ENCODE peak calls at places on chromosome 3, in four cellular contexts. G is neural crest cell, J is activated T-helper 1 cell treated with Interleukin-2 at 50 U/mL for 16 hours, Q is Caki2. R is an unnamed sample.

GRCh38 chr3:161854232-161854771 is 357.7 kb downstream of the OTOL1 start:
- DNase-seq in G (peak; percentile 26), J (no peak), Q (peak; percentile 98), R (peak; percentile 35)

GRCh38 chr3:96869316-96869715 is 54.9 kb downstream of the EPHA6 start:
- DNase-seq in G (no peak), J (no peak), Q (no peak), R (no peak)

GRCh38 chr3:66386925-66387650 is 113.7 kb downstream of the LRIG1 start:
- DNase-seq in G (peak; percentile 31), J (no peak), Q (no peak), R (no peak)

GRCh38 chr3:70071138-70071537 is 71.6 kb downstream of the SAMMSON start:
- DNase-seq in G (no peak), J (no peak), Q (no peak), R (no peak)

GRCh38 chr3:6204891-6205290 is 656.0 kb upstream of the GRM7 start:
- DNase-seq in G (no peak), J (no peak), Q (no peak), R (no peak)

GRCh38 chr3:183844606-183845005 is 19.2 kb upstream of the MAP6D1 start:
- DNase-seq in G (no peak), J (no peak), Q (no peak), R (no peak)

GRCh38 chr3:124826703-124827102 is 60.5 kb downstream of the ITGB5 start:
- DNase-seq in G (no peak), J (no peak), Q (no peak), R (no peak)

GRCh38 chr3:101803152-101803782 is 24.3 kb downstream of the NXPE3 start:
- DNase-seq in G (peak; percentile 34), J (no peak), Q (no peak), R (peak; percentile 42)

GRCh38 chr3:27022096-27022761 is 347.0 kb downstream of the NEK10 start:
- DNase-seq in G (no peak), J (no peak), Q (no peak), R (no peak)

GRCh38 chr3:192651854-192652510 is 75.4 kb downstream of the FGF12 start:
- DNase-seq in G (no peak), J (no peak), Q (no peak), R (no peak)

GRCh38 chr3:114437897-114438296 is 144.1 kb downstream of the TIGIT start:
- DNase-seq in G (no peak), J (no peak), Q (no peak), R (no peak)

GRCh38 chr3:130950124-130950523 is 56.2 kb downstream of the ATP2C1 start:
- DNase-seq in G (no peak), J (no peak), Q (no peak), R (no peak)

GRCh38 chr3:22922317-22922716 is 280.8 kb upstream of the UBE2E2 start:
- DNase-seq in G (no peak), J (no peak), Q (peak; percentile 15), R (no peak)

GRCh38 chr3:172012775-172013174 is 26.6 kb upstream of the FNDC3B start:
- DNase-seq in G (no peak), J (no peak), Q (no peak), R (no peak)

GRCh38 chr3:72041531-72041930 is 256.6 kb upstream of the PROK2 start:
- DNase-seq in G (no peak), J (no peak), Q (no peak), R (no peak)

GRCh38 chr3:10398341-10398740 is 77.4 kb upstream of the SEC13 start:
- DNase-seq in G (no peak), J (no peak), Q (no peak), R (no peak)

GRCh38 chr3:34571714-34572113 is 773.3 kb downstream of the PDCD6IP start:
- DNase-seq in G (no peak), J (no peak), Q (no peak), R (no peak)

GRCh38 chr3:53102601-53103147 is 27.6 kb downstream of the RFT1 start:
- DNase-seq in G (no peak), J (no peak), Q (no peak), R (no peak)

GRCh38 chr3:50212971-50213370 is 7.9 kb downstream of the SLC38A3 start:
- DNase-seq in G (no peak), J (no peak), Q (no peak), R (no peak)

GRCh38 chr3:56620371-56620770 is 62.7 kb downstream of the TASOR start:
- DNase-seq in G (no peak), J (no peak), Q (no peak), R (no peak)

GRCh38 chr3:197846491-197846890 is 55.4 kb downstream of the LRCH3 start:
- DNase-seq in G (no peak), J (no peak), Q (no peak), R (no peak)

GRCh38 chr3:194828126-194828525 is 142.4 kb downstream of the FAM43A start:
- DNase-seq in G (no peak), J (no peak), Q (no peak), R (no peak)

GRCh38 chr3:110881069-110881468 is 190.5 kb upstream of the NECTIN3 start:
- DNase-seq in G (no peak), J (no peak), Q (peak; percentile 8), R (no peak)

R was measured in nephron progenitor cell.